ENCODE peak calls at places on chromosomes 13 and 19, in six cellular contexts. C is naive thymus-derived CD4-positive, alpha-beta T cell; V is left lung; P is CD8-positive, alpha-beta T cell; H is right cardiac atrium; F is transverse colon. I is an unnamed sample.

GRCh38 chr19:53082929-53083328 is 20.3 kb downstream of the ZNF160 start:
- DNase-seq in P (no peak), F (no peak), V (no peak), H (no peak), C (no peak), I (no peak)

GRCh38 chr19:42628411-42629135 is 33.8 kb upstream of the CEACAM8 start:
- DNase-seq in H (no peak), P (no peak), F (no peak), V (no peak), C (no peak), I (no peak)

GRCh38 chr19:15701757-15702589 is 25.9 kb upstream of the OR10H2 start:
- DNase-seq in P (no peak), H (no peak), V (no peak), F (peak), C (no peak), I (peak)

GRCh38 chr13:50420720-50421456 is 405.6 kb downstream of the KCNRG start:
- DNase-seq in H (peak), P (no peak), V (no peak), F (no peak), C (no peak), I (no peak)

GRCh38 chr19:46297700-46298476 is 1.0 kb downstream of the HIF3A start:
- DNase-seq in C (no peak), V (no peak), F (peak), P (no peak), H (peak), I (peak)

GRCh38 chr13:99075268-99076191 is 97.7 kb upstream of the DOCK9 start:
- DNase-seq in P (no peak), F (no peak), C (peak), H (no peak), V (no peak), I (no peak)

GRCh38 chr19:51083783-51084182 is 1.1 kb upstream of the KLK14 start:
- DNase-seq in V (no peak), H (no peak), F (no peak), P (no peak), C (no peak), I (no peak)

GRCh38 chr13:37364024-37364423 is 234.5 kb downstream of the POSTN start:
- DNase-seq in V (no peak), F (no peak), C (no peak), H (no peak), P (no peak), I (no peak)

GRCh38 chr19:11023016-11023415 is 62.2 kb downstream of the SMARCA4 start:
- DNase-seq in V (no peak), H (peak), F (no peak), P (no peak), C (no peak), I (no peak)

GRCh38 chr19:40762754-40763153 is 11.8 kb downstream of the SNRPA start:
- DNase-seq in P (no peak), F (no peak), C (no peak), H (peak), V (no peak), I (no peak)

GRCh38 chr19:41928221-41928683 is at the start of gene ERFL:
- DNase-seq in P (no peak), F (no peak), H (no peak), C (peak), V (no peak), I (no peak)

GRCh38 chr19:3506384-3507340 is 551 bp downstream of the FZR1 start:
- DNase-seq in V (peak), H (no peak), F (peak), C (no peak), P (peak), I (peak)

GRCh38 chr19:51251453-51251790 is 542 bp downstream of the SIGLECL1 start:
- DNase-seq in F (no peak), P (no peak), C (no peak), H (no peak), V (no peak), I (no peak)

GRCh38 chr13:111490611-111491010 is 170.2 kb downstream of the TEX29 start:
- DNase-seq in C (no peak), P (no peak), H (no peak), F (no peak), V (no peak), I (no peak)

GRCh38 chr19:54459282-54460229 is 4.0 kb downstream of the LENG9 start:
- DNase-seq in C (no peak), V (no peak), P (no peak), F (no peak), H (peak), I (no peak)

GRCh38 chr19:45882652-45883585 is 3.0 kb downstream of the IRF2BP1 start:
- DNase-seq in V (peak), C (peak), P (peak), F (peak), H (peak), I (peak)

GRCh38 chr13:98632971-98633370 is 56.1 kb upstream of the STK24 start:
- DNase-seq in P (no peak), F (no peak), V (no peak), H (no peak), C (no peak), I (no peak)

GRCh38 chr13:30120133-30120822 is 187.1 kb downstream of the KATNAL1 start:
- DNase-seq in P (no peak), V (no peak), H (no peak), F (no peak), C (no peak), I (no peak)

GRCh38 chr13:52405767-52406494 is at the start of gene THSD1:
- DNase-seq in F (peak), C (peak), V (peak), P (peak), H (peak), I (peak)

GRCh38 chr19:33794578-33795369 is 1.9 kb upstream of the KCTD15 start:
- DNase-seq in H (peak), V (no peak), F (no peak), P (no peak), C (no peak), I (peak)

GRCh38 chr13:110197471-110197870 is 109.5 kb downstream of the COL4A1 start:
- DNase-seq in P (no peak), H (no peak), F (no peak), C (no peak), V (no peak), I (no peak)
- H3K27ac ChIP-seq in P (no peak), H (no peak), F (peak), C (no peak), V (no peak), I (no peak)

DNA sequence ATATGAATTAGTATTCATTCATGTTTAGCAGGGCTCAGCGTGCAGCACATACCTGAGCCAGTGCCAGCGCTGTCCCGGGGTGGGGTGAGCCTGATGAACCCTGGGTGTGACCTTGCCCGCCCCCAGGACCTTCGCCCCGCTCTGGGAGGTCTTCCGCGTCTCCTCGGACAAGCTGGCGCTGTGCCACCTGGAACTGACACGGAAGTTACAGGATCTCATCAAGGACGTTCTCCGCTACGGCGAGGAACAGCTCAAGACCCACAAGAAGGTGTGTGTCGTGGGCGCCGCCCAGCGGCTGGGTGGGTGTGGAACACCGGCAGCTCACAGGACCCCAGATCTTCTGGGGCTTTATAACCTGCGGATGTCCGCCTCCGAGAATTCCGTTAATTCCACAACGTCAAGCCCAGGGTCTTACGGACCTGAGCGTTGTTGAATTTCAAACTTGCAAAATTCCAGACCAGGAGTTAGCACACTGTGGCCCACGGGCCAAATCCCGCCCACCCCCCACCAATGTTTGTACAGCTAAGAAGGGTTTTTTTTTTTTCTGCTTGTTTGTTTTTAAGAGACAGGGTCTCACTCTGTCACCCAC is 15.4 kb downstream of the FCHO1 start:
- DNase-seq in P (peak), H (peak), V (peak), C (no peak), F (peak), I (peak)
- H3K4me3 ChIP-seq in P (no peak), H (no peak), V (no peak), C (no peak), F (no peak), I (no peak)

DNA sequence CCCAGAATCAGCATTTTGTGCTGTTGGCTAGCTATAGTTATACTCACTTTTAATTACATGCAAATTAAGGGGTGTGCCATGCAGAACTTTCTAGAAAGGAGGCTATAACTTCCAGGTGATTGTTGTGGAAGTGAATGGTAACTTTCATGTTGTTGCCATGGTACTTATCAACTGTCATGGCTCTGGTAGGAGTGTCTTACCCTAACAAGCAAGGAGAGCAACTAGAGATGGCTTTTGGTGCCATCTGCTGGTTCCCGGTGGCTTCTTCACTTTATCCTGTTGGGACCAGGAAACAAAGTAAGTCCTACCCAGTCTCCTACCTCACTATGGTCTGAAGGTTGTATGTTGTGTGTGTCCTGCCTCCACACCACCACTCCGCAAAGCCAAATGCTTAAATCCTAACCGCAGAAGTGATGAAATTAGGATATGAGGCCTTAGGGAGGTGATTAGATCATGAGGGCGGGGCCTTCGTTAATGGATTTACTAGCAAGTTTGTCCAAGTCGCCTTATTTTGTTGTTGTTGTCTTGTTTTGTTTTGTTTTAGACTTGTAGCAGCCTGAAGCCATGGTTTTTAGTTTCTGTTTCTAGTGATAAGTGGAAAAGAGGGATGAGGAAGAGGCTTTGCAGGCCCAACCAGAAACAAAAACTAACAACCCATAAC is 22.6 kb downstream of the FBXL12 start:
- DNase-seq in F (peak), C (peak), V (peak), P (peak), H (peak), I (peak)
- H3K27ac ChIP-seq in F (peak), C (peak), V (peak), P (peak), H (no peak), I (no peak)

DNA sequence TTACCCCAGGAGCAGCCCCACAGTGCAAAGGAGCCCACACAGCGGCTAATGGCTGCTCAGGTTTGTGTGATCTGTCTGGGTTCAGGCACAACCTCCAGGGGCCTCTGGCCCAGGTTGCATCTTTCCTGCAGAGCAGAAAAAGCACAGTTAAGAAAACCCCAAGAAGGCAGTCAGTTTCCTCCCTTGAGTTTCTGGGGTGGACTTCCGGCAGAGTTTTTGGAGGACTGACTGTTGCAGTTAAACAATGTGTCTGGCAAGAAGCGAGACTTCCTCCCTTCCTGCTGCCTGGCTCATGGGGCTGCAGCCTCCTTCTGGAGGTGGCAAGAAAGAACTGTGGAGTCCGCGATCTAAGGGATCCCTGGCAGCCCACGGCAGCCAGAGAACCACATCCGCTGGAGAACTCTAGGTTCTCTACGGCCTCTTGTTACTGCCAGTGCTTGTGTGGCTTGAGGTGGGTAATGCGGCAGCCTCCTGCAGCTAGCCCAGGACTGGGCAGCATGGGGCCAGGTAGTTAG is 114.4 kb downstream of the ZDHHC20 start:
- DNase-seq in V (no peak), P (peak), H (no peak), F (no peak), C (peak), I (no peak)
- H3K4me3 ChIP-seq in V (no peak), P (peak), H (no peak), F (no peak), C (peak), I (no peak)

DNA sequence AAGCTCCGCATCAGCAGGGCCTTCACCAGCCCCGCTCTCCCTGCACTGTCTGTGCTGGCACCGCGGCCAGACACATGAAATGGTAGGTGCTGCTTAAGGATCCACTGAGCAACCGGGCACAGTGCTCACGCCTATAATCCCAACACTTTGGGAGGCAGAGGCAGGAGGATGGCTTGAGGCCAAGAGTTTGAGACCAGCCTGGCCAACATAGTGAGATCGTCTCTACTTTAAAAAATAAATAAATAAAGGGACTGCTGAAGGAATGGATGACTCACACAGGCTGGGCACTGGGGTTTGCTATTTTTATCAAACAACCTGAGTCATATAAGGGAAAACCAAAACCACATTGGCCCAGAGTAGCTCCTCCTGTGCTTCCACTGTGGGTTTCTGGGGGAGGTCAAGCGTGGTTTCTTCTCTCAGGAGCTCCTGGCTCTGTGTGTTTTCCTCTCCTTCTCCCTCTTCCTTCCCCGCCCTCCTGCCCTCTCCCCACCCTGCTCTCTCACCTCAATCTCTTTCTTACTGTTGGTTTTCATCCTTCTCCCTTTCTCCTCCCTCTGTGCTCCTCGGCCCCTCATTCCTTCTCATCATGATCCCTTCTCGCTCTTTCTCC is 21.3 kb downstream of the VRK3 start:
- DNase-seq in V (peak), H (no peak), C (no peak), P (no peak), F (peak), I (no peak)
- H3K27ac ChIP-seq in V (no peak), H (no peak), C (no peak), P (no peak), F (peak), I (no peak)

GRCh38 chr19:13013649-13014048 is 18.4 kb downstream of the NFIX start:
- DNase-seq in V (no peak), P (no peak), F (no peak), H (peak), C (no peak), I (no peak)
- H3K4me3 ChIP-seq in V (peak), P (peak), F (peak), H (peak), C (peak), I (peak)

GRCh38 chr19:2311093-2311492 is 3.1 kb upstream of the LINGO3 start:
- DNase-seq in C (no peak), V (no peak), F (no peak), P (no peak), H (no peak), I (no peak)
- H3K27ac ChIP-seq in C (no peak), V (no peak), F (no peak), P (no peak), H (no peak), I (no peak)

I was measured in right lobe of liver.